ENCODE peak calls at places on chromosomes 13 and 19, in four cellular contexts. X, I, A and Q are unnamed samples.

GRCh38 chr13:59963383-59963782 is 200.3 kb downstream of the DIAPH3 start:
- DNase-seq in X (no peak), I (no peak), A (no peak), Q (no peak)

GRCh38 chr13:41017744-41018582 is 1.2 kb downstream of the ELF1 start:
- DNase-seq in X (no peak), I (no peak), A (no peak), Q (peak; percentile 19)

GRCh38 chr13:36862722-36863121 is 43.7 kb downstream of the RFXAP start:
- DNase-seq in X (no peak), I (no peak), A (no peak), Q (no peak)

GRCh38 chr19:18349524-18350128 is 9.2 kb downstream of the PGPEP1 start:
- DNase-seq in X (no peak), I (no peak), A (peak; percentile 73), Q (peak; percentile 65)

GRCh38 chr19:9937001-9937411 is 691 bp upstream of the OLFM2 start:
- DNase-seq in X (no peak), I (no peak), A (no peak), Q (no peak)

GRCh38 chr19:14393303-14393702 is 12.1 kb downstream of the ADGRE5 start:
- DNase-seq in X (no peak), I (no peak), A (no peak), Q (no peak)

GRCh38 chr19:56637976-56638555 is 4.9 kb upstream of the SMIM17 start:
- DNase-seq in X (no peak), I (peak; percentile 65), A (peak; percentile 51), Q (peak; percentile 65)

GRCh38 chr13:33318744-33319143 is 33.2 kb upstream of the STARD13 start:
- DNase-seq in X (no peak), I (no peak), A (no peak), Q (no peak)

GRCh38 chr19:9757544-9758501 is 10.7 kb downstream of the ZNF846 start:
- DNase-seq in X (no peak), I (no peak), A (no peak), Q (no peak)

GRCh38 chr13:57629391-57629804 is 2.1 kb upstream of the PCDH17 start:
- DNase-seq in X (no peak), I (no peak), A (no peak), Q (no peak)

GRCh38 chr19:36449059-36449670 is 30.7 kb upstream of the ZFP82 start:
- DNase-seq in X (no peak), I (no peak), A (no peak), Q (no peak)

GRCh38 chr19:18435848-18436631 is 1.9 kb downstream of the ISYNA1 start:
- DNase-seq in X (no peak), I (no peak), A (no peak), Q (no peak)

GRCh38 chr13:46168341-46168740 is 13.6 kb downstream of the LCP1 start:
- DNase-seq in X (no peak), I (no peak), A (no peak), Q (no peak)

GRCh38 chr19:2702170-2703076 is at the start of gene GNG7:
- DNase-seq in X (no peak), I (no peak), A (peak; percentile 100), Q (peak; percentile 61)

GRCh38 chr19:58563823-58564222 is 5.4 kb upstream of the UBE2M start:
- DNase-seq in X (no peak), I (no peak), A (no peak), Q (no peak)

GRCh38 chr19:990746-991145 is 6.6 kb downstream of the WDR18 start:
- DNase-seq in X (no peak), I (no peak), A (no peak), Q (no peak)

GRCh38 chr19:991932-992669 is 8.0 kb downstream of the WDR18 start:
- DNase-seq in X (no peak), I (no peak), A (no peak), Q (no peak)

GRCh38 chr19:992670-993055 is 7.6 kb upstream of the GRIN3B start:
- DNase-seq in X (no peak), I (no peak), A (no peak), Q (no peak)

GRCh38 chr19:990119-990571 is 6.0 kb downstream of the WDR18 start:
- DNase-seq in X (no peak), I (no peak), A (no peak), Q (no peak)

DNA sequence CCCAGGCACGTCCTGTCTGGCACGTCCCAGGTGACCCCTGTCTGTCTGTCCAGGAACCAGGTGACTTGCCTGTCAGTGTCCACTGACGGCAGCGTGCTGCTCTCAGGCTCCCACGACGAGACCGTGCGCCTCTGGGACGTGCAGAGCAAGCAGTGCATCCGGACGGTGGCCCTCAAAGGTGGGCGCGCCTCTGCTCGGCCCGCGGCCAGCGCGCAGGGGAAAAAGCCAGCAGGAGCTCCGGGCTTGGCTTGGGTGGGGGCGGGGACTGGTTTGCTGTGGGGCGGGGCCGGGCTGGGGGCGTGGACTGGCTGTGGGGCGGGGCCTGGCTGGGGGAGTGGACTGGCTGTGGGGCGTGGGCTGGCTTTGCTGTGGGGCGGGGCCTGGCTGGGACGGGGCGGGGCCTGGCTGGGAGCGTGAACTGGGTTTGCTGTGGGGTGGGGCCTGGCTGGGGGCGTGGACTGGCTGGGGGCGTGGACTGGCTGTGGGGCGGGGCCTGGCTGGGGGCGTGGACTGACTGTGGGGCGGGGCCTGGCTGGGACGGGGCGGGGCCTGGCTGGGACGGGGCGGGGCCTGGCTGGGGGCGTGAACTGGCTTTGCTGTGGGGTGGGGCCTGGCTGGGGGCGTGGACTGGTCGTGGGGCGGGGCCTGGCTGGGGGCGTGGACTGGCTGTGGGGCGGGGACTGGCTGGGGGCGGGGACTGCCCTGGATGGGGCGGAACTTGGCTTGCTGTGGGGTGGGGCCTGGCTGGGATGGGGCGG is 7.2 kb downstream of the WDR18 start:
- DNase-seq in X (no peak), I (no peak), A (peak; percentile 89), Q (peak; percentile 46)
- TF ChIP-seq RAD21 in X (no peak), I (no peak), A (no peak), Q (no peak)

DNA sequence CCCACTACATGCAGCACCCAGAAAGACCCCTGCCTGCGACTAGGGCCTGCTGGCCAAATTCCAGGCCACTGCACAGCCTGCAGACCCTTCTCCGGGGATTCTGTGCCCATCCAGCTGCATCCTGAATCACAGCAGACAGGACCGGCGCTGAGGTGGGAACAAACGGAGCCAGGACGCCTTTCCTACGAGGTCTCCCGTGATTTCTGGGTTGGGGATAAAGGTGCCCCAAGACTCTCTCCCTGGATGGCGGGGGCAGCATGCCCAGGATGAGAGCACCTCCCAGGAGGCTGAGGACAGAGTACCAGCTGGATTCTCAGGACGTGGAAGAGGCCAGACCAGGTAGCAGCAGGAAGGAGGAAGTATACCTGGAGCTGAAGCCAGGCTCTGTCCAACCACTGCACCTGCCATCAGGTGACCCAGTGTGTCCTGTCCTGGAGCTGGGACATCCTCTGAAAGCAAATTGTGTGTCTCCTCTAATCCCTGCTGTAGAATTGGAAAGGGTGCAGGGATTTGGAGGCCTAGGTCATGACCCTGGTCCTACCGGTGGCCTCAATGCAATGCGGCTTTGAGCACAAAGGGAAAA is 3.4 kb upstream of the FUT5 start:
- DNase-seq in X (no peak), I (no peak), A (no peak), Q (no peak)
- TF ChIP-seq CHD1 in X (no peak), I (no peak), A (no peak), Q (no peak)

GRCh38 chr13:39450176-39450575 is 152.8 kb downstream of the LHFPL6 start:
- DNase-seq in X (no peak), I (no peak), A (no peak), Q (no peak)

GRCh38 chr13:39452834-39453233 is 150.2 kb downstream of the LHFPL6 start:
- DNase-seq in X (no peak), I (no peak), A (no peak), Q (no peak)

GRCh38 chr13:39451860-39452301 is 151.1 kb downstream of the LHFPL6 start:
- DNase-seq in X (no peak), I (no peak), A (no peak), Q (peak; percentile 30)

GRCh38 chr13:39451301-39451700 is 151.7 kb downstream of the LHFPL6 start:
- DNase-seq in X (no peak), I (no peak), A (no peak), Q (peak; percentile 16)

DNA sequence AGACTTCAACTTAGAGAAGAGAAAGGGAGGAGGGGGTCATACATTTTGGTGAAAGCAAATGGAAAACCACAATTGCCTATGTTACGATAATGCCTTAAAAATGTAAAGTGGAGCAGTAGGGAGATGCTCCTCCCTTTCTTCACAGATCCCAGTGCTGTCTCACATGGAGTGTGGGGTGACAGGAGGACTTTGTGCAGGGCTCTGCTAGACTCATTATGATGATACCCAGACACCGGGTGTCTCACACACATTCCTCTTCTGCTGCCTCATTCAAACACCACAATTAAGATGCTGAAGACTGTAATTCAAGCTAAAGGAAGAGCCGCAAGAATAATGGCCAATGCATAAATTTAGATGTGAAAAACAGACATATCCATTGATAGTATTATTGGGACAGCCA is 150.6 kb downstream of the LHFPL6 start:
- DNase-seq in X (no peak), I (no peak), A (no peak), Q (no peak)
- TF ChIP-seq RAD21 in X (no peak), I (no peak), A (no peak), Q (no peak)

GRCh38 chr13:54705738-54706137 is 1677.1 kb downstream of the OLFM4 start:
- DNase-seq in X (no peak), I (no peak), A (no peak), Q (no peak)

DNA sequence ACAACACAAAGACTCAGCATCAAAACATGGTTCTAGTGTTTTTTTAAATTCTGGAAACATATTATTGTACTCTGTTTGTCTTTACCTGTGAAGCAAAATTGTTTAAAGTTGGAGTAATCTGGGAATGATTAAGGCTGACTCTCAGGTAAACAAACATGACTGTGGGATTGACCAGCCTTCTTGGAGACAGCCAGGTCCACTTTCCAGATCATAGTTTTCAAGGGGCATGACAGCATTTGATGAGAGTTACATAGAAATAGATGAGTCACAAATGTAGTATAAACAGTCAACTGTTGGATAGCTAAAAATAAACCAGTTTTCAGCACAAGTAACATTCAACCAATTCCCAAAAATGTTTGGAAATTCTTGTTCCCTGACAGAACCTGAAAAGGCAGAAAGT is 1680.9 kb downstream of the OLFM4 start:
- DNase-seq in X (no peak), I (no peak), A (no peak), Q (no peak)
- TF ChIP-seq CHD1 in X (no peak), I (no peak), A (no peak), Q (no peak)

GRCh38 chr19:658916-659839 is 3.8 kb downstream of the RNF126 start:
- DNase-seq in X (no peak), I (no peak), A (no peak), Q (no peak)
- TF ChIP-seq RAD21 in X (no peak), I (no peak), A (no peak), Q (no peak)